ENCODE peak calls at places on chromosomes 5 and 9, in six cellular contexts. Z, A, N, W, S and F are unnamed samples.

GRCh38 chr5:95962785-95963184 is 1.1 kb upstream of the ELL2 start:
- DNase-seq in N (peak; percentile 77), Z (no peak), S (no peak), W (peak; percentile 22), A (peak; percentile 55), F (no peak)

GRCh38 chr9:73525350-73525749 is 373.7 kb downstream of the ANXA1 start:
- DNase-seq in W (no peak), N (no peak), S (no peak), Z (no peak), A (no peak), F (no peak)

GRCh38 chr9:14992516-14992915 is 82.3 kb upstream of the FREM1 start:
- DNase-seq in W (no peak), A (no peak), Z (no peak), S (peak; percentile 4), N (no peak), F (peak; percentile 19)

GRCh38 chr5:180611140-180611850 is 20.0 kb upstream of the SCGB3A1 start:
- DNase-seq in N (peak; percentile 70), W (peak; percentile 81), S (no peak), Z (no peak), A (peak; percentile 69), F (peak; percentile 38)

GRCh38 chr9:122371851-122372250 is 1.0 kb downstream of the PTGS1 start:
- DNase-seq in Z (no peak), S (no peak), N (no peak), W (no peak), A (no peak), F (no peak)

GRCh38 chr5:107476783-107477182 is 194.0 kb downstream of the EFNA5 start:
- DNase-seq in N (no peak), Z (peak; percentile 80), A (peak; percentile 71), S (peak; percentile 94), W (no peak), F (no peak)

GRCh38 chr9:114159562-114160145 is 4.3 kb downstream of the COL27A1 start:
- DNase-seq in S (no peak), N (peak; percentile 33), A (no peak), Z (no peak), W (no peak), F (no peak)

GRCh38 chr5:136080483-136081180 is 51.8 kb downstream of the TGFBI start:
- DNase-seq in W (peak; percentile 86), S (peak; percentile 96), A (peak; percentile 85), N (no peak), Z (peak; percentile 82), F (peak; percentile 79)

GRCh38 chr5:6721442-6721841 is 8.2 kb downstream of the TENT4A start:
- DNase-seq in S (no peak), A (no peak), N (no peak), Z (no peak), W (peak; percentile 64), F (no peak)

GRCh38 chr5:5767286-5767928 is 344.9 kb downstream of the ICE1 start:
- DNase-seq in W (no peak), Z (no peak), S (no peak), A (no peak), N (no peak), F (no peak)

GRCh38 chr5:91380491-91381133 is 2.5 kb downstream of the ARRDC3 start:
- DNase-seq in W (peak; percentile 91), A (peak; percentile 94), S (peak; percentile 95), N (peak; percentile 90), Z (peak; percentile 67), F (peak; percentile 95)

GRCh38 chr5:67014957-67015400 is 181.6 kb downstream of the CD180 start:
- DNase-seq in S (peak; percentile 95), A (no peak), N (no peak), W (no peak), Z (no peak), F (no peak)

GRCh38 chr5:66658516-66658915 is 62.3 kb downstream of the MAST4 start:
- DNase-seq in A (no peak), N (no peak), W (no peak), Z (no peak), S (no peak), F (no peak)

GRCh38 chr9:120571443-120572257 is 8.3 kb downstream of the CDK5RAP2 start:
- DNase-seq in N (peak; percentile 99), S (no peak), A (peak; percentile 28), Z (no peak), W (no peak), F (no peak)

GRCh38 chr9:128275198-128276007 is at the start of gene GOLGA2:
- DNase-seq in N (peak; percentile 56), Z (no peak), W (peak; percentile 95), A (no peak), S (peak; percentile 58), F (peak; percentile 28)

GRCh38 chr5:1494780-1495524 is 28.8 kb downstream of the LPCAT1 start:
- DNase-seq in N (no peak), W (no peak), A (no peak), S (no peak), Z (peak; percentile 74), F (peak; percentile 97)

GRCh38 chr5:144189800-144190429 is 19.2 kb downstream of the KCTD16 start:
- DNase-seq in Z (peak; percentile 76), N (no peak), W (no peak), S (peak; percentile 98), A (peak; percentile 91), F (peak; percentile 94)

GRCh38 chr9:7549261-7549660 is 250.3 kb downstream of the DMAC1 start:
- DNase-seq in Z (no peak), N (no peak), W (no peak), A (no peak), S (no peak), F (no peak)

GRCh38 chr9:95373069-95373681 is 55.7 kb upstream of the FANCC start:
- DNase-seq in N (no peak), S (no peak), Z (no peak), A (no peak), W (no peak), F (no peak)

GRCh38 chr5:36305571-36306326 is 4.0 kb upstream of the RANBP3L start:
- DNase-seq in S (peak; percentile 61), W (peak; percentile 34), A (peak; percentile 36), N (peak; percentile 28), Z (no peak), F (peak; percentile 71)

GRCh38 chr5:65861830-65862241 is 64.5 kb upstream of the ERBIN start:
- DNase-seq in N (no peak), S (no peak), W (no peak), Z (no peak), A (peak; percentile 69), F (no peak)

GRCh38 chr5:132183723-132184122 is 43.9 kb downstream of the P4HA2 start:
- DNase-seq in W (no peak), A (no peak), N (no peak), S (no peak), Z (no peak), F (peak; percentile 41)

GRCh38 chr9:123238364-123238763 is 30.0 kb downstream of the STRBP start:
- DNase-seq in A (no peak), W (no peak), S (no peak), Z (no peak), N (no peak), F (no peak)

GRCh38 chr5:164353155-164353554 is 847.7 kb downstream of the MAT2B start:
- DNase-seq in S (no peak), W (no peak), Z (no peak), N (no peak), A (no peak), F (no peak)

GRCh38 chr5:81827522-81827921 is 76.6 kb upstream of the SSBP2 start:
- DNase-seq in Z (no peak), A (no peak), N (no peak), W (no peak), S (no peak), F (no peak)

GRCh38 chr5:81830602-81831001 is 79.7 kb upstream of the SSBP2 start:
- DNase-seq in Z (no peak), N (no peak), A (no peak), W (no peak), S (no peak), F (peak; percentile 62)

GRCh38 chr5:81829242-81829641 is 78.3 kb upstream of the SSBP2 start:
- DNase-seq in N (no peak), W (no peak), A (no peak), S (no peak), Z (no peak), F (peak; percentile 70)

GRCh38 chr5:81825237-81825636 is 74.3 kb upstream of the SSBP2 start:
- DNase-seq in W (no peak), S (no peak), Z (no peak), A (peak; percentile 19), N (no peak), F (peak; percentile 22)

GRCh38 chr5:81826128-81826527 is 75.2 kb upstream of the SSBP2 start:
- DNase-seq in A (no peak), N (no peak), S (no peak), Z (no peak), W (no peak), F (no peak)
- TF ChIP-seq CTCF in A (no peak), N (no peak), S (no peak), Z (peak; percentile 7), W (no peak), F (no peak)

GRCh38 chr9:72362680-72363139 is 2.3 kb downstream of the ZFAND5 start:
- DNase-seq in W (peak; percentile 37), A (peak; percentile 84), S (peak; percentile 76), N (peak; percentile 75), Z (peak; percentile 41), F (peak; percentile 66)

GRCh38 chr9:72363226-72363625 is 1.8 kb downstream of the ZFAND5 start:
- DNase-seq in A (peak; percentile 39), Z (no peak), N (no peak), S (peak; percentile 22), W (no peak), F (no peak)

GRCh38 chr9:72362118-72362531 is 2.9 kb downstream of the ZFAND5 start:
- DNase-seq in N (peak; percentile 35), S (peak; percentile 42), A (peak; percentile 56), Z (no peak), W (no peak), F (no peak)

GRCh38 chr9:72363908-72364678 is 915 bp downstream of the ZFAND5 start:
- DNase-seq in A (peak; percentile 57), N (peak; percentile 20), Z (no peak), S (peak; percentile 73), W (peak; percentile 61), F (peak; percentile 69)

GRCh38 chr9:72361227-72361626 is 3.8 kb downstream of the ZFAND5 start:
- DNase-seq in S (no peak), W (no peak), N (no peak), Z (no peak), A (no peak), F (no peak)
- H3K4me3 ChIP-seq in S (peak overlapping the region; percentile 88), W (no peak overlapping the region), N (no peak overlapping the region), Z (peak overlapping the region; percentile 35), A (peak overlapping the region; percentile 91), F (peak overlapping the region; percentile 88)

GRCh38 chr9:105280730-105281129 is 36.3 kb downstream of the SLC44A1 start:
- DNase-seq in W (no peak), A (peak; percentile 23), N (peak; percentile 32), Z (no peak), S (no peak), F (no peak)
- TF ChIP-seq MYC in W (no peak), A (no peak), N (no peak), Z (no peak), S (no peak), F (no peak)

DNA sequence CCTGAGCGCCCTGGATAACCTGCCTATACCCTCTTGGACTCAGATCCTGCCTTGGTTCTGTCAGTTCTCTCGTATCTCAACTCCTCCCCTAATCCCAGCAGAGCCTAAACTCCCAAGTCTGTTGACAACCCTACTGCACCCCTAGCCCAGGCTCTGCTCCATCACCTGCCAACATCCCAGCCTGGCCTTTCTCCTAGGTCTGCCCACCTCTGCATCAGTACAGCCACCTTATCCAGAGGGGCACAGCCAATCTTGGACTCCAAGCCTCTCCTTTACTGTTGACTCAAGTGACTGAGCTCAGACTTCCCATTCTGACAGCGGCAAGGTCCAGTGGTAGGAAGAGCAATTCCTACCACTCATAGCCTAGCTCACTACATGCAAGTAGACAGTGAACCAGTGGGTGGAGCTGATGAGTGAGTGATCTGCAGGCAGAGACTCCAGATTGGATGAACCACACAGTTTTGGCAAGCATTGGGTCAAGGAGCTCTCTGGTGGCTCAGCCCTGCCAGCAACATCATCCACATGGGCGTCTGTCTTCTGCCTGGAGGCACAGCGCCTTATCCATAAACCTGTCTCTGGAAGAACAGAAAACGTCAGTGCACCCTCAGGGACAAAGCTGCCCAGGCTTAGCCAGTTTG is 26.5 kb downstream of the TRMO start:
- DNase-seq in A (peak; percentile 64), N (peak; percentile 25), W (peak; percentile 56), Z (no peak), S (no peak), F (peak; percentile 53)
- TF ChIP-seq CTCF in A (no peak), N (peak; percentile 25), W (peak; percentile 60), Z (no peak), S (no peak), F (peak; percentile 31)